ENCODE peak calls at places on chromosomes 5 and 9, in four cellular contexts. One of them, this sample, is unnamed.

GRCh38 chr9:124513374-124513994 is 6.3 kb upstream of the NR5A1 start:
- DNase-seq in GM12878: no peak
- DNase-seq in K562: peak
- DNase-seq in A549: no peak
- DNase-seq in this sample: no peak

GRCh38 chr5:132190161-132190817 is 37.4 kb downstream of the P4HA2 start:
- DNase-seq in K562: peak
- DNase-seq in GM12878: no peak
- DNase-seq in A549: peak
- DNase-seq in this sample: peak

GRCh38 chr5:144297083-144297482 is 126.4 kb downstream of the KCTD16 start:
- DNase-seq in K562: no peak
- DNase-seq in GM12878: no peak
- DNase-seq in A549: no peak
- DNase-seq in this sample: no peak

GRCh38 chr5:81365541-81365940 is 28.4 kb downstream of the ACOT12 start:
- DNase-seq in K562: no peak
- DNase-seq in GM12878: no peak
- DNase-seq in A549: no peak
- DNase-seq in this sample: no peak

GRCh38 chr9:113583511-113584470 is 120.3 kb downstream of the RGS3 start:
- DNase-seq in K562: no peak
- DNase-seq in GM12878: no peak
- DNase-seq in A549: no peak
- DNase-seq in this sample: no peak

GRCh38 chr9:75455444-75455921 is 367.2 kb downstream of the OSTF1 start:
- DNase-seq in K562: no peak
- DNase-seq in GM12878: peak
- DNase-seq in A549: no peak
- DNase-seq in this sample: no peak

GRCh38 chr9:90974007-90974406 is 172.4 kb downstream of the SYK start:
- DNase-seq in GM12878: no peak
- DNase-seq in K562: no peak
- DNase-seq in A549: no peak
- DNase-seq in this sample: no peak

GRCh38 chr5:107813559-107813958 is 142.8 kb upstream of the EFNA5 start:
- DNase-seq in GM12878: peak
- DNase-seq in A549: no peak
- DNase-seq in K562: no peak
- DNase-seq in this sample: no peak

GRCh38 chr5:127766556-127767335 is 63.6 kb downstream of the CCDC192 start:
- DNase-seq in K562: no peak
- DNase-seq in GM12878: no peak
- DNase-seq in A549: no peak
- DNase-seq in this sample: no peak

GRCh38 chr5:97231025-97231636 is 48.1 kb upstream of the RIOK2 start:
- DNase-seq in A549: peak
- DNase-seq in GM12878: peak
- DNase-seq in K562: peak
- DNase-seq in this sample: peak

GRCh38 chr9:37350486-37351190 is 71.9 kb upstream of the GRHPR start:
- DNase-seq in K562: no peak
- DNase-seq in GM12878: no peak
- DNase-seq in A549: no peak
- DNase-seq in this sample: no peak

GRCh38 chr9:90858505-90858904 is 56.9 kb downstream of the SYK start:
- DNase-seq in GM12878: no peak
- DNase-seq in K562: no peak
- DNase-seq in A549: no peak
- DNase-seq in this sample: no peak

GRCh38 chr9:115057559-115057958 is 60.4 kb downstream of the TNC start:
- DNase-seq in A549: no peak
- DNase-seq in GM12878: no peak
- DNase-seq in K562: no peak
- DNase-seq in this sample: no peak

GRCh38 chr5:31049933-31050704 is 143.4 kb upstream of the CDH6 start:
- DNase-seq in K562: no peak
- DNase-seq in A549: no peak
- DNase-seq in GM12878: no peak
- DNase-seq in this sample: no peak

GRCh38 chr9:78026947-78027346 is 4.7 kb downstream of the GNAQ start:
- DNase-seq in K562: no peak
- DNase-seq in A549: no peak
- DNase-seq in GM12878: no peak
- DNase-seq in this sample: no peak

GRCh38 chr5:169641253-169641652 is 4.2 kb downstream of the DOCK2 start:
- DNase-seq in A549: no peak
- DNase-seq in GM12878: no peak
- DNase-seq in K562: no peak
- DNase-seq in this sample: no peak

GRCh38 chr5:126686451-126687126 is 85.8 kb downstream of the PHAX start:
- DNase-seq in A549: no peak
- DNase-seq in K562: no peak
- DNase-seq in GM12878: peak
- DNase-seq in this sample: no peak

GRCh38 chr5:180126716-180127681 is 55.4 kb upstream of the RNF130 start:
- DNase-seq in GM12878: no peak
- DNase-seq in A549: peak
- DNase-seq in K562: peak
- DNase-seq in this sample: no peak

GRCh38 chr9:114614373-114614772 is 3.3 kb downstream of the TMEM268 start:
- DNase-seq in GM12878: no peak
- DNase-seq in K562: no peak
- DNase-seq in A549: no peak
- DNase-seq in this sample: no peak

GRCh38 chr5:66932446-66932845 is 264.2 kb downstream of the CD180 start:
- DNase-seq in GM12878: no peak
- DNase-seq in A549: no peak
- DNase-seq in K562: no peak
- DNase-seq in this sample: no peak

GRCh38 chr5:5453131-5453530 is 30.7 kb downstream of the ICE1 start:
- DNase-seq in GM12878: no peak
- DNase-seq in A549: no peak
- DNase-seq in K562: no peak
- DNase-seq in this sample: no peak

GRCh38 chr5:132767150-132767549 is 9.9 kb downstream of the SEPTIN8 start:
- DNase-seq in GM12878: no peak
- DNase-seq in K562: no peak
- DNase-seq in A549: no peak
- DNase-seq in this sample: no peak

GRCh38 chr5:159218595-159219023 is 9.3 kb upstream of the RNF145 start:
- DNase-seq in GM12878: no peak
- DNase-seq in A549: no peak
- DNase-seq in K562: no peak
- DNase-seq in this sample: no peak

GRCh38 chr9:131111854-131112311 is 13.5 kb upstream of the NUP214 start:
- DNase-seq in GM12878: no peak
- DNase-seq in K562: no peak
- DNase-seq in A549: no peak
- DNase-seq in this sample: peak

GRCh38 chr5:102090770-102091169 is 205.3 kb downstream of the SLCO4C1 start:
- DNase-seq in A549: peak
- DNase-seq in K562: peak
- DNase-seq in GM12878: no peak
- DNase-seq in this sample: peak

GRCh38 chr5:181098642-181099452 is 32.1 kb downstream of the OR2V1 start:
- DNase-seq in K562: no peak
- DNase-seq in GM12878: no peak
- DNase-seq in A549: peak
- DNase-seq in this sample: no peak

GRCh38 chr9:97556036-97556720 is 54.7 kb downstream of the TMOD1 start:
- DNase-seq in GM12878: no peak
- DNase-seq in K562: no peak
- DNase-seq in A549: no peak
- DNase-seq in this sample: no peak

GRCh38 chr9:23644326-23644725 is 181.7 kb downstream of the ELAVL2 start:
- DNase-seq in GM12878: no peak
- DNase-seq in A549: no peak
- DNase-seq in K562: no peak
- DNase-seq in this sample: no peak

GRCh38 chr5:95327211-95327610 is 42.3 kb upstream of the MCTP1 start:
- DNase-seq in A549: no peak
- DNase-seq in GM12878: no peak
- DNase-seq in K562: no peak
- DNase-seq in this sample: no peak

GRCh38 chr5:140561753-140562523 is 2.5 kb downstream of the APBB3 start:
- DNase-seq in K562: no peak
- DNase-seq in GM12878: no peak
- DNase-seq in A549: no peak
- DNase-seq in this sample: no peak

GRCh38 chr5:55360190-55360589 is 52.4 kb downstream of the MTREX start:
- DNase-seq in A549: peak
- DNase-seq in K562: no peak
- DNase-seq in GM12878: no peak
- DNase-seq in this sample: no peak
- TF ChIP-seq SMC3 in A549: no peak
- TF ChIP-seq SMC3 in K562: no peak
- TF ChIP-seq SMC3 in GM12878: no peak
- TF ChIP-seq SMC3 in this sample: no peak

DNA sequence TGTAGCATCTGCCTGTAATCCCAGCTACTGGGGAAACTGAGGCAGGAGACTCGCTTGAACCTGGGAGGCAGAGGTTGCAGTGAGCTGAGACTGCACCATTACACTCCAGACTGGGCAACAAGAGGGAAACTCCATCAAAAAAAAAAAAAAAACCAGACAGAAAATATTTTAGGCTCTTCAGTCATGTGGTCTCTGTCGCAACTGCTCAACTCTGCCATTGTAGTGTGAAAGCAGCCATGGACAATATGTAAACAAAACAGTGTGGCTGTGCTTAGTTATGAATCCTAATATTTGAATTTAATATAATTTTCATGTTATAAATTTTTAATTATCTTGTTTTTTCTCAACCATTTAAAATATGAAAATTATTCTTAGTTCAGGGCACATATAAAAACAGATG is 38.4 kb downstream of the ZFAND5 start:
- DNase-seq in A549: no peak
- DNase-seq in GM12878: no peak
- DNase-seq in K562: no peak
- DNase-seq in this sample: no peak
- TF ChIP-seq EP300 in A549: no peak
- TF ChIP-seq EP300 in GM12878: no peak
- TF ChIP-seq EP300 in K562: no peak
- TF ChIP-seq EP300 in this sample: no peak

GRCh38 chr5:73792687-73793320 is 166.8 kb downstream of the ARHGEF28 start:
- DNase-seq in GM12878: peak
- DNase-seq in A549: peak
- DNase-seq in K562: peak
- DNase-seq in this sample: peak
- TF ChIP-seq SMC3 in GM12878: peak
- TF ChIP-seq SMC3 in A549: peak
- TF ChIP-seq SMC3 in K562: peak
- TF ChIP-seq SMC3 in this sample: peak

GRCh38 chr9:126471084-126471611 is 142.6 kb upstream of the LMX1B start:
- DNase-seq in K562: no peak
- DNase-seq in GM12878: peak
- DNase-seq in A549: no peak
- DNase-seq in this sample: no peak

GRCh38 chr9:126474201-126474765 is 139.4 kb upstream of the LMX1B start:
- DNase-seq in A549: no peak
- DNase-seq in GM12878: no peak
- DNase-seq in K562: no peak
- DNase-seq in this sample: no peak

GRCh38 chr9:126472931-126473330 is 140.8 kb upstream of the LMX1B start:
- DNase-seq in A549: no peak
- DNase-seq in K562: no peak
- DNase-seq in GM12878: no peak
- DNase-seq in this sample: no peak

GRCh38 chr9:126470251-126470993 is 143.3 kb upstream of the LMX1B start:
- DNase-seq in A549: no peak
- DNase-seq in K562: no peak
- DNase-seq in GM12878: no peak
- DNase-seq in this sample: no peak

DNA sequence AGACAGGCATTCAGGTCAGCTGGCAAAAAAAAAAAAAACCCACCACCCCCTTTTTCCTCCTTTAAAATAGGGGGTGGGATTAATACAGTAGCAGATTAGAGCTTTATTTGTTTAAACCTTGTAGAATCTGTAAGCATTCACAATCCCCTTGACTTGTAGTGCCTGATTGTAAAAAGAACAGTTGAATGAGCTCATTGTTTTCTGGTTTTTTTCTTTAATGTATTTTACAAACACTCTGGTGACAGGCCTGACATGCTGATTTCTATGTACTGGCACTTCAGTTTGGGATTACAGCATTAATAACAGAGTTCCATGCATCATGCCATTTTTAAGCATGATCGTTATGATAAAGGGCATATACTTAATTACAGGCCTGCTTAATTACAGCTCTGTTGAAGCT is 141.3 kb upstream of the LMX1B start:
- DNase-seq in GM12878: no peak
- DNase-seq in A549: no peak
- DNase-seq in K562: no peak
- DNase-seq in this sample: no peak
- TF ChIP-seq EP300 in GM12878: no peak
- TF ChIP-seq EP300 in A549: no peak
- TF ChIP-seq EP300 in K562: no peak
- TF ChIP-seq EP300 in this sample: no peak

GRCh38 chr5:17991775-17992174 is 357.5 kb downstream of the TAF11L14 start:
- DNase-seq in GM12878: no peak
- DNase-seq in A549: no peak
- DNase-seq in K562: no peak
- DNase-seq in this sample: no peak
- TF ChIP-seq SMC3 in GM12878: no peak
- TF ChIP-seq SMC3 in A549: no peak
- TF ChIP-seq SMC3 in K562: no peak
- TF ChIP-seq SMC3 in this sample: no peak

DNA sequence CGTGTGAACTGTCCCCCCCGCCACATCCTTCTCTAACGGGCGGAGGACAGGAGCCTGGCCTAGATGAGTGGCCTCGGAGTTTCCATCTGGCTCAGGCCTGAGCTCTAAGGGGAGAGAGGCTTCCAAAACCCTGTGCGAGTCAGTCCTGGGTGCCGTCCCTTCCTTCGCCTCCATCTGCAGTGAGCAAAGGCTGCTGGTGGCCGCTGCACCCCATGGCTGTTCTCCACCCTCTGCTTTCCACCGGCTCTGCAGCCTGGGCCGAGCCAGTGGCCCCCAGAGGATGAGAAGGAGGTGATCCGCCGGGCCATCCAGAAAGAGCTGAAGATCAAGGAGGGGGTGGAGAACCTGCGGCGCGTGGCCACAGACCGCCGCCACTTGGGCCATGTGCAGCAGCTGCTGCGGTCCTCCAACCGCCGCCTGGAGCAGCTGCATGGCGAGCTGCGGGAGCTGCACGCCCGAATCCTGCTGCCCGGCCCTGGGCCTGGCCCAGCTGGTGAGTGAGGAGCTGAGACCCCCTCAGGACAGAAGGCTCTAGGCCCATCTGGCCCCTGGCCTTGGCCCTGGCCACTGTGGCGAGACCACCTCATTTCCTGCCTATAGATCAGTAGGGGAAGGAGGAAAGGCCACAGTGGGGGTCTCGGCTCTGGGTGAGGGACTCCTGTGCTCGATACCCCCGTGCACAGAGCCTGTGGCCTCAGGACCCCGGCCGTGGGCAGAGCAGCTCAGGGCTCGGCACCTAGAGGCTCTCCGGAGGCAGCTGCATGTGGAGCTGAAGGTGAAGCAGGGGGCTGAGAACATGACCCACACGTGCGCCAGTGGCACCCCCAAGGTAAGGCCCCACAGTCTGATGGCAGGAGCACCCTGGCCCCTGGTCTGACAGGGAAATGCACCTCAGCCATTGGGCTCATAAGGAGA is 3.0 kb downstream of the PKN3 start:
- DNase-seq in A549: no peak
- DNase-seq in K562: no peak
- DNase-seq in GM12878: no peak
- DNase-seq in this sample: no peak
- TF ChIP-seq EP300 in A549: no peak
- TF ChIP-seq EP300 in K562: no peak
- TF ChIP-seq EP300 in GM12878: no peak
- TF ChIP-seq EP300 in this sample: no peak